ENCODE peak calls at places on chromosomes 3 and 15, in nine cellular contexts. E is heart right ventricle, M is suprapubic skin, X is tibial artery, Y is AG04450, H is HCT116, Z is IMR-90, O is right lobe of liver, C is A549. P is an unnamed sample.

GRCh38 chr15:80216911-80217310 is 35.1 kb downstream of the CTXND1 start:
- DNase-seq in E (no peak), M (no peak), X (no peak), Y (no peak), H (no peak), Z (no peak), O (no peak), C (no peak), P (no peak)

GRCh38 chr3:109098245-109098644 is 19.7 kb downstream of the MORC1 start:
- DNase-seq in E (no peak), M (no peak), X (no peak), Y (no peak), H (peak; percentile 50), Z (no peak), O (no peak), C (peak; percentile 15), P (no peak)

GRCh38 chr3:175679582-175679981 is 820.4 kb downstream of the NAALADL2 start:
- DNase-seq in E (no peak), M (no peak), X (no peak), Y (no peak), H (no peak), Z (peak; percentile 18), O (no peak), C (no peak), P (no peak)

GRCh38 chr3:75334299-75334698 is 329.8 kb upstream of the FRG2C start:
- DNase-seq in E (no peak), M (no peak), X (no peak), Y (no peak), H (no peak), Z (no peak), O (no peak), C (no peak), P (no peak)

GRCh38 chr3:124519844-124520243 is 210.4 kb upstream of the UMPS start:
- DNase-seq in E (no peak), M (no peak), X (no peak), Y (no peak), H (no peak), Z (no peak), O (no peak), C (no peak), P (no peak)

GRCh38 chr3:58532794-58533220 is 4.2 kb downstream of the ACOX2 start:
- DNase-seq in E (peak; percentile 51), M (peak; percentile 75), X (peak; percentile 78), Y (peak; percentile 16), H (peak; percentile 69), Z (peak; percentile 65), O (peak; percentile 85), C (peak; percentile 74), P (no peak)

GRCh38 chr3:64266065-64266874 is 41.0 kb upstream of the PRICKLE2 start:
- DNase-seq in E (no peak), M (no peak), X (no peak), Y (peak; percentile 72), H (no peak), Z (peak; percentile 94), O (no peak), C (peak; percentile 26), P (no peak)

GRCh38 chr3:196918968-196919367 is 23.4 kb downstream of the NCBP2 start:
- DNase-seq in E (no peak), M (no peak), X (no peak), Y (no peak), H (no peak), Z (no peak), O (no peak), C (no peak), P (no peak)

GRCh38 chr15:85172846-85173490 is 191.3 kb downstream of the PDE8A start:
- DNase-seq in E (no peak), M (no peak), X (no peak), Y (no peak), H (no peak), Z (no peak), O (no peak), C (no peak), P (no peak)

GRCh38 chr3:65884072-65884471 is 154.6 kb downstream of the MAGI1 start:
- DNase-seq in E (no peak), M (no peak), X (no peak), Y (no peak), H (no peak), Z (no peak), O (no peak), C (no peak), P (no peak)

GRCh38 chr15:55685292-55685691 is 57.7 kb downstream of the PRTG start:
- DNase-seq in E (no peak), M (no peak), X (no peak), Y (no peak), H (no peak), Z (peak; percentile 35), O (no peak), C (no peak), P (no peak)

GRCh38 chr15:89149501-89150101 is 61.3 kb downstream of the ABHD2 start:
- DNase-seq in E (no peak), M (no peak), X (no peak), Y (no peak), H (no peak), Z (no peak), O (no peak), C (no peak), P (no peak)

GRCh38 chr15:67479781-67480180 is 41.1 kb upstream of the C15orf61 start:
- DNase-seq in E (no peak), M (no peak), X (no peak), Y (no peak), H (no peak), Z (peak; percentile 52), O (no peak), C (no peak), P (no peak)

GRCh38 chr3:159919873-159920272 is 68.8 kb upstream of the IL12A start:
- DNase-seq in E (no peak), M (no peak), X (no peak), Y (no peak), H (no peak), Z (peak; percentile 63), O (no peak), C (no peak), P (no peak)
- H3K27ac ChIP-seq in E (no peak overlapping the region), M (no peak overlapping the region), X (no peak overlapping the region), Y (no peak overlapping the region), H (no peak overlapping the region), Z (no peak overlapping the region), O (no peak overlapping the region), C (no peak overlapping the region), P (no peak overlapping the region)

GRCh38 chr3:67093315-67093714 is 95.2 kb downstream of the KBTBD8 start:
- DNase-seq in E (no peak), M (no peak), X (no peak), Y (no peak), H (no peak), Z (peak; percentile 10), O (no peak), C (no peak), P (no peak)
- TF ChIP-seq CTCF in E (no peak), M (no peak), X (no peak), Y (no peak), H (no peak), Z (no peak), O (no peak), C (no peak), P (no peak)

GRCh38 chr3:81744366-81744765 is 17.1 kb downstream of the GBE1 start:
- DNase-seq in E (peak; percentile 40), M (no peak), X (no peak), Y (peak; percentile 77), H (peak; percentile 71), Z (peak; percentile 95), O (no peak), C (peak; percentile 57), P (no peak)
- H3K4me3 ChIP-seq in E (no peak overlapping the region), M (no peak overlapping the region), X (no peak overlapping the region), Y (no peak overlapping the region), H (no peak overlapping the region), Z (no peak overlapping the region), O (no peak overlapping the region), C (no peak overlapping the region), P (no peak overlapping the region)

GRCh38 chr3:40997711-40998519 is 201.4 kb upstream of the CTNNB1 start:
- DNase-seq in E (no peak), M (no peak), X (no peak), Y (no peak), H (no peak), Z (no peak), O (no peak), C (no peak), P (no peak)
- H3K27ac ChIP-seq in E (no peak overlapping the region), M (no peak overlapping the region), X (peak overlapping the region; percentile 65), Y (no peak overlapping the region), H (no peak overlapping the region), Z (no peak overlapping the region), O (no peak overlapping the region), C (no peak overlapping the region), P (no peak overlapping the region)

DNA sequence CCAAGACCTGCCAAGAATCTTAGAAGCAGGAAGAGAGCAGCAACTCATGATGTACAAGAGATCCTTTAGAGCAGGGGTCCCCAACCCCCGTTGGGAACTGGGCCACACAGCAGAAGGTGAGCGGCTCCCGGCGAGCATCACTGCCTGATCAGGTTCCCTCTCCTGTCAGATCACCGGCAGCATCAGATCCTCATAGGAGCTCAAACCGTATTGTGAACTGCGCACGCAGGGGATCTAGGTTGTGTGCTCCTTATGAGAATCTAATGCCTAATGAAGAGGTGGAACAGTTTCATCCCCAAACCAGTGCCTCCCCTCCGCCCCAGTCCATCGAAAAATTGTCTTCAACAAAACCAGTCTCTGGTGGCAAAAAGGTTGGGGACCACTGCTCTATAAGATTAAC is 13.8 kb downstream of the SLC41A3 start:
- DNase-seq in E (no peak), M (no peak), X (no peak), Y (no peak), H (no peak), Z (no peak), O (no peak), C (no peak), P (no peak)
- TF ChIP-seq CTCF in E (no peak), M (no peak), X (no peak), Y (no peak), H (no peak), Z (no peak), O (no peak), C (no peak), P (no peak)

GRCh38 chr15:52787549-52788098 is 2.5 kb downstream of the ONECUT1 start:
- DNase-seq in E (no peak), M (peak; percentile 56), X (no peak), Y (no peak), H (no peak), Z (no peak), O (no peak), C (no peak), P (no peak)
- H3K4me3 ChIP-seq in E (no peak overlapping the region), M (no peak overlapping the region), X (no peak overlapping the region), Y (no peak overlapping the region), H (no peak overlapping the region), Z (no peak overlapping the region), O (peak overlapping the region; percentile 81), C (no peak overlapping the region), P (no peak overlapping the region)